ENCODE peak calls at places on chromosomes 7 and 10, in ten cellular contexts. R, W, T, U, G, B, D, C, O and V are unnamed samples.

GRCh38 chr7:81162771-81163525 is 244.1 kb upstream of the SEMA3C start:
- DNase-seq in D (no peak), T (no peak), C (no peak), U (no peak), B (no peak), R (peak), W (peak), G (no peak), O (no peak), V (peak)

GRCh38 chr10:133334495-133335237 is 2.0 kb downstream of the CALY start:
- DNase-seq in T (no peak), W (no peak), C (peak), D (no peak), R (no peak), G (no peak), O (no peak), U (no peak), B (no peak), V (no peak)

GRCh38 chr7:57343901-57344622 is 105.9 kb upstream of the ZNF716 start:
- DNase-seq in D (no peak), U (no peak), T (no peak), G (no peak), B (no peak), W (peak), R (no peak), C (no peak), O (no peak), V (no peak)

GRCh38 chr7:100221767-100222444 is 2.2 kb downstream of the PVRIG start:
- DNase-seq in B (no peak), D (no peak), W (no peak), U (no peak), R (no peak), G (no peak), O (no peak), C (no peak), T (no peak), V (no peak)

GRCh38 chr10:62858364-62858763 is 42.2 kb upstream of the EGR2 start:
- DNase-seq in C (no peak), G (no peak), O (no peak), U (no peak), R (peak), T (no peak), D (no peak), B (no peak), W (no peak), V (peak)

GRCh38 chr7:82494420-82494819 is 50.8 kb upstream of the CACNA2D1 start:
- DNase-seq in B (no peak), W (no peak), O (no peak), C (no peak), D (no peak), T (no peak), U (no peak), G (no peak), R (no peak), V (no peak)

GRCh38 chr10:128870830-128871597 is 596.0 kb upstream of the MGMT start:
- DNase-seq in O (no peak), R (no peak), T (no peak), C (no peak), B (no peak), D (no peak), U (no peak), W (no peak), G (no peak), V (no peak)

GRCh38 chr10:95513941-95514392 is 47.2 kb downstream of the SORBS1 start:
- DNase-seq in U (no peak), B (no peak), R (peak), G (no peak), T (peak), D (no peak), O (peak), C (no peak), W (no peak), V (no peak)

GRCh38 chr7:20998309-20998708 is 211.6 kb upstream of the SP8 start:
- DNase-seq in C (no peak), R (no peak), O (no peak), B (no peak), D (no peak), G (no peak), T (no peak), W (no peak), U (no peak), V (no peak)

GRCh38 chr10:69385454-69386350 is 31.0 kb downstream of the TACR2 start:
- DNase-seq in O (no peak), R (no peak), G (no peak), T (no peak), D (no peak), B (no peak), W (no peak), C (peak), U (no peak), V (no peak)

GRCh38 chr7:74355091-74355490 is 65.9 kb downstream of the CLIP2 start:
- DNase-seq in C (peak), W (peak), B (no peak), O (no peak), T (peak), D (no peak), R (peak), U (peak), G (no peak), V (peak)

GRCh38 chr10:92573091-92573797 is 649 bp downstream of the IDE start:
- DNase-seq in O (no peak), D (no peak), W (peak), C (peak), U (peak), R (peak), T (peak), B (peak), G (peak), V (peak)

GRCh38 chr10:120593693-120594092 is 136.7 kb downstream of the PLPP4 start:
- DNase-seq in G (no peak), U (no peak), B (no peak), R (no peak), D (no peak), W (peak), T (no peak), O (no peak), C (peak), V (no peak)

GRCh38 chr7:138913783-138914182 is 67.4 kb downstream of the KIAA1549 start:
- DNase-seq in T (no peak), D (no peak), G (no peak), U (no peak), B (no peak), W (no peak), R (no peak), O (no peak), C (no peak), V (no peak)

GRCh38 chr10:104300736-104301292 is 31.8 kb downstream of the GSTO2 start:
- DNase-seq in B (no peak), R (peak), D (peak), C (peak), O (no peak), U (peak), G (no peak), W (peak), T (peak), V (peak)

GRCh38 chr10:107031981-107032699 is 132.4 kb downstream of the SORCS1 start:
- DNase-seq in R (no peak), T (no peak), G (no peak), B (no peak), D (no peak), O (no peak), U (no peak), W (no peak), C (no peak), V (no peak)

GRCh38 chr7:97021443-97022261 is 3.0 kb downstream of the DLX5 start:
- DNase-seq in R (no peak), B (no peak), U (no peak), D (no peak), W (no peak), O (no peak), C (peak), T (no peak), G (no peak), V (no peak)